ENCODE peak calls at places on chromosomes 5 and 9, in nine cellular contexts. T, M, H, X, C, Z, O, D and P are unnamed samples.

GRCh38 chr9:127218818-127219217 is 45.8 kb upstream of the GARNL3 start:
- DNase-seq in T (no peak), M (no peak), H (no peak), X (no peak), C (no peak), Z (no peak), O (no peak), D (no peak), P (no peak)

GRCh38 chr5:148922606-148923005 is 96.2 kb downstream of the ADRB2 start:
- DNase-seq in T (no peak), M (no peak), H (no peak), X (no peak), C (no peak), Z (no peak), O (no peak), D (no peak), P (no peak)

GRCh38 chr9:121889990-121890563 is 203.0 kb downstream of the TTLL11 start:
- DNase-seq in T (no peak), M (no peak), H (peak), X (no peak), C (no peak), Z (no peak), O (no peak), D (peak), P (no peak)

GRCh38 chr9:94078086-94078485 is 6.2 kb upstream of the PTPDC1 start:
- DNase-seq in T (no peak), M (no peak), H (no peak), X (no peak), C (no peak), Z (no peak), O (no peak), D (no peak), P (no peak)

GRCh38 chr5:141762790-141763368 is 80.8 kb upstream of the ARAP3 start:
- DNase-seq in T (no peak), M (no peak), H (no peak), X (no peak), C (no peak), Z (no peak), O (no peak), D (no peak), P (no peak)

GRCh38 chr5:175566697-175567096 is 88.3 kb downstream of the SFXN1 start:
- DNase-seq in T (no peak), M (no peak), H (no peak), X (no peak), C (no peak), Z (no peak), O (no peak), D (no peak), P (no peak)

GRCh38 chr5:53878015-53878414 is 317.6 kb downstream of the NDUFS4 start:
- DNase-seq in T (no peak), M (no peak), H (no peak), X (no peak), C (no peak), Z (no peak), O (no peak), D (no peak), P (no peak)

GRCh38 chr5:133117166-133117929 is 65.5 kb downstream of the HSPA4 start:
- DNase-seq in T (no peak), M (no peak), H (no peak), X (no peak), C (no peak), Z (no peak), O (no peak), D (no peak), P (no peak)

GRCh38 chr5:4584982-4585381 is 555.1 kb upstream of the ADAMTS16 start:
- DNase-seq in T (no peak), M (no peak), H (peak), X (no peak), C (peak), Z (peak), O (no peak), D (no peak), P (no peak)

GRCh38 chr9:129383415-129384088 is 205.5 kb upstream of the IER5L start:
- DNase-seq in T (peak), M (peak), H (peak), X (peak), C (peak), Z (peak), O (peak), D (peak), P (no peak)

DNA sequence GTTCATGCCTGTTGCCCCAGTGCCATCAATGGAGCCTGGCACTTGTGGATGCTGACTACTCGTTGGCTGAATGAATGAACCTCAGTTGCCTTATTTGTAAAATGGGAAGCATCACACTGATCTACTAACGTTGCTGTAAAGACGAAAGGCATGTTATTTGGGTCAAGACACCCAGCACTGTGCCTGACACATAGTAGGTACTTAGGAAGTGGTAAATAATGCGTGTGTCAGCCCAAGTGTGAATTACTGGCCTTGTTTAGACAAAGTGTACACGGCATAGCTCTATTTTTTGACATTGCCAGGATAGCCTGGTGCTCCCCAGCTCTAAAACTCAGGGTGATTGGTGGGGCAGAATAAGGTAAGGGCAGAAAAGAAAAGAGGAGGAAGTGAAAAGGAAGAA is 27.4 kb downstream of the ERGIC1 start:
- DNase-seq in T (no peak), M (no peak), H (no peak), X (no peak), C (no peak), Z (no peak), O (no peak), D (no peak), P (no peak)
- H3K4me3 ChIP-seq in T (no peak), M (no peak), H (no peak), X (no peak), C (no peak), Z (no peak), O (no peak), D (no peak), P (no peak)

GRCh38 chr5:122077451-122078115 is 476 bp downstream of the LOX start:
- DNase-seq in T (peak), M (peak), H (peak), X (peak), C (no peak), Z (no peak), O (peak), D (peak), P (no peak)

GRCh38 chr5:122076669-122077450 is 1.2 kb downstream of the LOX start:
- DNase-seq in T (peak), M (peak), H (peak), X (peak), C (peak), Z (peak), O (peak), D (peak), P (no peak)

GRCh38 chr5:122078116-122078865 is at the start of gene LOX:
- DNase-seq in T (peak), M (peak), H (peak), X (peak), C (peak), Z (peak), O (peak), D (peak), P (no peak)

GRCh38 chr5:122073864-122074263 is 4.2 kb downstream of the LOX start:
- DNase-seq in T (no peak), M (no peak), H (no peak), X (no peak), C (no peak), Z (no peak), O (no peak), D (no peak), P (no peak)

GRCh38 chr5:122076023-122076422 is 2.0 kb downstream of the LOX start:
- DNase-seq in T (no peak), M (no peak), H (no peak), X (no peak), C (no peak), Z (no peak), O (no peak), D (peak), P (no peak)
- H3K4me3 ChIP-seq in T (no peak), M (peak), H (peak), X (no peak), C (peak), Z (no peak), O (no peak), D (peak), P (no peak)

GRCh38 chr5:72454996-72455395 is 52.2 kb downstream of the ZNF366 start:
- DNase-seq in T (no peak), M (no peak), H (no peak), X (no peak), C (no peak), Z (no peak), O (no peak), D (no peak), P (no peak)

GRCh38 chr5:72455477-72455876 is 51.7 kb downstream of the ZNF366 start:
- DNase-seq in T (no peak), M (no peak), H (no peak), X (no peak), C (no peak), Z (no peak), O (no peak), D (no peak), P (no peak)

GRCh38 chr5:72453260-72453775 is 53.9 kb downstream of the ZNF366 start:
- DNase-seq in T (no peak), M (no peak), H (no peak), X (no peak), C (no peak), Z (no peak), O (no peak), D (no peak), P (no peak)

GRCh38 chr5:72451771-72452505 is 55.3 kb downstream of the ZNF366 start:
- DNase-seq in T (peak), M (no peak), H (peak), X (peak), C (peak), Z (peak), O (peak), D (peak), P (no peak)

GRCh38 chr5:72452515-72453259 is 54.5 kb downstream of the ZNF366 start:
- DNase-seq in T (peak), M (peak), H (peak), X (peak), C (peak), Z (peak), O (peak), D (peak), P (no peak)
- H3K4me3 ChIP-seq in T (no peak), M (no peak), H (no peak), X (no peak), C (no peak), Z (no peak), O (no peak), D (no peak), P (no peak)

DNA sequence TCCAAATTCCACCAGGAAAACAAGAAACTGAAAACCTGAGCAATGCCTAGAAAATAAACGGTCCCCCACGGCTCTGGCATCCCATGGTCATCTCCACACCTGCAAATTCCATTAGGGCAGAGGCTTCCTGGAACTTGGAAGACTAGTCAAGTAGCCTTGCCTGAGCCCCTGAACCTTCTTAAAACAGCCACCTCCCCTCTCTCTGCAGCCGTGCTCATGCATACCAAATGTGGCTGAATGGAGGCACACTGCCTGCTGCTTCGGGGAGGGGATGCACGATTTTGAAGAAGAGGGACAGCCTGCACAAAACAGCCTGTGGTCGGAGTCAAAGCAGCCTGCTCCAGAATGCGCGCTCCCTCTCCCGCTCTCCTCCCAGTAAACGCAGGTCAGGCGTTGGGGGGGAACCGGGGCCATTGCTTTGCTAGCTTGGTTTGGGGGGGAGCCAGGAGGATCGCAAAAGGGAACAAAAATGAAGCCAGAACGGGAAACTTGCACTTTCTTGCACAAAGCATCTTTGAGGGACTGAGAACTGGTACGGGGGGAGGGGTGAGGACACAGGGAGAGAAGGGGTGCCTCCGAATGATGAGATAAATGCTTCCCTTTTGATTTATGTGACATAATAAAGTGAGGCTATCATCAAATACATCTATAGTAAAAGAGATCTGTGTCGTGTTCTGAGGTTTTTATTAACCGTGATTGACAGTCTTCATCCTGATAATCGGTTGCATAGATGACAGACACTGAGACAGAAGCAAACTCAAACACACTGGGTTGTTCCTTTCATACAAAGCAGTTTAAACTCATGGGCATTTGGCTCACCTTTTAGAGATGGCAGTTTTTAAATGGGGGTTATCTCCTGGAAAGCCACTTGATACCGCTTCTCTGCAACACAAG is at the start of gene TRPM3:
- DNase-seq in T (no peak), M (no peak), H (no peak), X (no peak), C (no peak), Z (no peak), O (no peak), D (peak), P (no peak)
- H3K4me3 ChIP-seq in T (no peak), M (no peak), H (no peak), X (no peak), C (no peak), Z (no peak), O (no peak), D (no peak), P (no peak)